ENCODE peak calls at places on chromosome 16, in six cellular contexts. I is OCI-LY7, W is HCT116, Q is PC-9, S is GM23248, E is astrocyte. V is an unnamed sample. For H3K79me2, the result is how much of the 10 kb centered on the place peaks cover.

GRCh38 chr16:24010440-24011089 is 174.8 kb downstream of the PRKCB start:
- DNase-seq in I (peak), W (peak), Q (no peak), S (peak), E (peak), V (peak)

GRCh38 chr16:11916524-11917285 is 949 bp upstream of the GSPT1 start:
- DNase-seq in I (no peak), W (no peak), Q (peak), S (peak), E (peak), V (peak)

GRCh38 chr16:19842758-19843157 is 41.9 kb downstream of the GPRC5B start:
- DNase-seq in I (no peak), W (no peak), Q (no peak), S (no peak), E (no peak), V (no peak)

GRCh38 chr16:35792516-35793285 is 2333.3 kb downstream of the TP53TG3F start:
- DNase-seq in I (no peak), W (no peak), Q (no peak), S (no peak), E (no peak), V (no peak)

GRCh38 chr16:65202461-65202860 is 80.6 kb upstream of the CDH11 start:
- DNase-seq in I (no peak), W (no peak), Q (no peak), S (peak), E (peak), V (peak)

GRCh38 chr16:85420501-85421337 is 192.4 kb upstream of the GSE1 start:
- DNase-seq in I (peak), W (peak), Q (no peak), S (peak), E (no peak), V (peak)

GRCh38 chr16:19884611-19885455 is at the start of gene GPRC5B:
- DNase-seq in I (peak), W (no peak), Q (no peak), S (peak), E (peak), V (peak)

GRCh38 chr16:50228364-50228868 is 37.9 kb upstream of the ADCY7 start:
- DNase-seq in I (no peak), W (no peak), Q (no peak), S (no peak), E (no peak), V (no peak)

GRCh38 chr16:82464192-82464591 is 162.6 kb upstream of the CDH13 start:
- DNase-seq in I (no peak), W (no peak), Q (no peak), S (no peak), E (no peak), V (no peak)

GRCh38 chr16:85983606-85984005 is 84.6 kb downstream of the IRF8 start:
- DNase-seq in I (no peak), W (no peak), Q (no peak), S (no peak), E (no peak), V (no peak)

GRCh38 chr16:4057439-4057877 is 58.8 kb downstream of the ADCY9 start:
- DNase-seq in I (no peak), W (no peak), Q (no peak), S (no peak), E (no peak), V (no peak)

GRCh38 chr16:57562669-57563486 is 20.4 kb downstream of the ADGRG5 start:
- DNase-seq in I (no peak), W (no peak), Q (no peak), S (no peak), E (no peak), V (no peak)

GRCh38 chr16:17543073-17543472 is 72.3 kb upstream of the XYLT1 start:
- DNase-seq in I (no peak), W (no peak), Q (no peak), S (no peak), E (no peak), V (no peak)

GRCh38 chr16:17541324-17541723 is 70.6 kb upstream of the XYLT1 start:
- DNase-seq in I (no peak), W (no peak), Q (no peak), S (no peak), E (no peak), V (no peak)

GRCh38 chr16:17544304-17544703 is 73.5 kb upstream of the XYLT1 start:
- DNase-seq in I (no peak), W (no peak), Q (no peak), S (no peak), E (no peak), V (no peak)

GRCh38 chr16:17544785-17545184 is 74.0 kb upstream of the XYLT1 start:
- DNase-seq in I (peak), W (peak), Q (no peak), S (no peak), E (no peak), V (no peak)

GRCh38 chr16:17538942-17539341 is 68.2 kb upstream of the XYLT1 start:
- DNase-seq in I (no peak), W (no peak), Q (no peak), S (no peak), E (peak), V (peak)
- H2AFZ ChIP-seq in I (no peak), W (no peak), Q (no peak), S (no peak), E (no peak), V (no peak)

DNA sequence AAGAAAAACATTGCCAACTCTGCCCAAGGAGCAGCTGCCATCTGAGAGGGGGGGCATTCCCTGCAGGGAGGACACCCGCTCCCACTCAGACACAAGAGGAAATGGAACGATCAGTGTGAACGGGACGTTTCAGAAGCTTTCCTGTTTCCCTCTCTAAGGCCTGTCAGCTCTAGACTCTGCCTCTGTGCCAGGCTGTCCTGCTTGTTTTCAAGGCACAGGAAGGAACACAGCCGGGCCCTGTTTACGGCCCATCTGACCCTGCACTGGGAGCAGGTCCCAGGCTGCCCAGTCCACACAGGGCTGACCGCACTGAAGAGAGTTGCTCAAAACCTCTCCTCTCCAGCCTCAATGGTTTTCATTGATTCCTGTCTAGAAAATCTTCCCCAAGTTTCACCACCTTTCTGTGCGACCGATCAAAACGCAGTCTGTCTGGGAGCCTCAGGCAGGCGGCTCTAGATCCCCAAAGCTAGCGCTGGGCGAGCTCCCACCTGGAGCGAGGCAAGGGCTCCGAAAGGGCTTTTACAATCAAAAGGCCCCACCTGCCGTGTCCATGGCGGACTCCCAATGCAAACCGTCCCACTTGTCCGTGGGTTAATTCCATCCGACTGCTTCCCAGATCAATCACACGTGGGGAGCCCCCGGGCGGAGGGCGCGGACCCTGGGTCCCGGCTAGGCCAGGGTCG is 1.5 kb downstream of the PIEZO1 start:
- DNase-seq in I (peak), W (no peak), Q (no peak), S (peak), E (no peak), V (peak)
- H3K79me2 ChIP-seq in I (under half), W (half or more), Q (half or more), S (half or more), E (half or more), V (half or more)

GRCh38 chr16:22633280-22633679 is 122.6 kb downstream of the NPIPB5 start:
- DNase-seq in I (no peak), W (no peak), Q (peak), S (no peak), E (no peak), V (no peak)

GRCh38 chr16:22634913-22635312 is 124.2 kb downstream of the NPIPB5 start:
- DNase-seq in I (no peak), W (no peak), Q (peak), S (no peak), E (no peak), V (no peak)

GRCh38 chr16:22635801-22636200 is 125.1 kb downstream of the NPIPB5 start:
- DNase-seq in I (no peak), W (no peak), Q (peak), S (no peak), E (no peak), V (no peak)

GRCh38 chr16:22633794-22634193 is 123.1 kb downstream of the NPIPB5 start:
- DNase-seq in I (no peak), W (no peak), Q (peak), S (no peak), E (no peak), V (no peak)

GRCh38 chr16:22635345-22635744 is 124.7 kb downstream of the NPIPB5 start:
- DNase-seq in I (no peak), W (no peak), Q (peak), S (peak), E (no peak), V (peak)
- H2AFZ ChIP-seq in I (no peak), W (no peak), Q (no peak), S (no peak), E (no peak), V (no peak)

GRCh38 chr16:70301121-70301520 is 2.1 kb downstream of the DDX19B start:
- DNase-seq in I (no peak), W (no peak), Q (no peak), S (no peak), E (no peak), V (no peak)
- H3K79me2 ChIP-seq in I (under half), W (half or more), Q (half or more), S (half or more), E (half or more), V (under half)

GRCh38 chr16:68447721-68448359 is 468 bp downstream of the SMPD3 start:
- DNase-seq in I (no peak), W (no peak), Q (no peak), S (no peak), E (no peak), V (no peak)
- H2AFZ ChIP-seq in I (no peak), W (no peak), Q (no peak), S (no peak), E (peak), V (no peak)

DNA sequence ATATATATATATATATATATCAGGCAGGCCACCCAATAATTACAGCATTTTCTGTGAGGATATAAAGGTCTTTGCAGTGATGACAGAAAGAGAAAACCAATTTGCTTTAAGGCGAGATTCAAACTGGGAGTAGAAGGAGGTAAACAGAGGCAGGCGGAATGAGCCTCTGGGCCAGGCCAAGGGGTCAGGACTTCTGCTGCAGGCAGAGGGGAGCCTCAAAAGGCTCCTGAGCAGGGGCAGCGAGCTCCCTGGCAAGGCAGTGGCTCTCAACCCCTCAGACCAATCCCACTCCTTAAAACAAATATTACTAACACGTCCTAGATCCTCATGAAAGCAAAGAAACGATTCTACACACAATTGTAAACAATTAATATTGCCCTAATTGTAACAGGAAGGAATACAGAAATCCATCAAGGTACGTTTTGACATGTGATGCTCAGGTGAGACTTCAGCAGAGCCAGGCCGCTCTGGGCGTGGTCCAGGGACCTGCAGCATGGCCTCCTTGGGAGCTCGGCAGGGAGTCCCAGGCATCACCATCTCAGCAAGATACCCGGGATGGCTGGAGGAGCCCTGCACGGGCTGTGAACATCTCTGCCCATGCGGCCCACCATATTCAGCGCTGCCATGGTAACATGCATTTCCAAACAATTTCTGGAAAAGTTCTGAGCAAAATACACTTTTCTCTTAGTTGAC is 18.4 kb downstream of the FBXO31 start:
- DNase-seq in I (no peak), W (no peak), Q (no peak), S (no peak), E (no peak), V (no peak)
- H3K79me2 ChIP-seq in I (under half), W (half or more), Q (under half), S (half or more), E (half or more), V (under half)

V was measured in fibroblast of lung.